ENCODE peak calls at places on chromosomes 4 and X, in six cellular contexts. One of them, this sample, is unnamed.

GRCh38 chr4:137213372-137214173 is 318.7 kb downstream of the PCDH18 start:
- DNase-seq in WTC11: no peak
- DNase-seq in stomach: no peak
- DNase-seq in thoracic aorta: no peak
- DNase-seq in DND-41: no peak
- DNase-seq in foreskin fibroblast: peak
- DNase-seq in this sample: no peak

GRCh38 chr4:15144249-15144966 is 142.1 kb downstream of the CPEB2 start:
- DNase-seq in WTC11: no peak
- DNase-seq in stomach: no peak
- DNase-seq in thoracic aorta: no peak
- DNase-seq in DND-41: no peak
- DNase-seq in foreskin fibroblast: peak
- DNase-seq in this sample: no peak

GRCh38 chr4:89242864-89243740 is 64.5 kb downstream of the GPRIN3 start:
- DNase-seq in WTC11: no peak
- DNase-seq in stomach: no peak
- DNase-seq in thoracic aorta: no peak
- DNase-seq in DND-41: no peak
- DNase-seq in foreskin fibroblast: no peak
- DNase-seq in this sample: no peak

GRCh38 chr4:82217986-82218715 is 155.6 kb downstream of the HNRNPD start:
- DNase-seq in WTC11: no peak
- DNase-seq in stomach: no peak
- DNase-seq in thoracic aorta: no peak
- DNase-seq in DND-41: no peak
- DNase-seq in foreskin fibroblast: peak
- DNase-seq in this sample: no peak

GRCh38 chrX:116285506-116285905 is 115.0 kb downstream of the AGTR2 start:
- DNase-seq in WTC11: no peak
- DNase-seq in stomach: no peak
- DNase-seq in thoracic aorta: no peak
- DNase-seq in DND-41: no peak
- DNase-seq in foreskin fibroblast: no peak
- DNase-seq in this sample: no peak

GRCh38 chr4:99838927-99839326 is 22.3 kb downstream of the DAPP1 start:
- DNase-seq in WTC11: no peak
- DNase-seq in stomach: no peak
- DNase-seq in thoracic aorta: no peak
- DNase-seq in DND-41: no peak
- DNase-seq in foreskin fibroblast: no peak
- DNase-seq in this sample: no peak

GRCh38 chr4:168367065-168367464 is 48.5 kb upstream of the DDX60 start:
- DNase-seq in WTC11: no peak
- DNase-seq in stomach: no peak
- DNase-seq in thoracic aorta: no peak
- DNase-seq in DND-41: no peak
- DNase-seq in foreskin fibroblast: no peak
- DNase-seq in this sample: no peak

GRCh38 chr4:78650106-78651021 is 98.8 kb downstream of the ANXA3 start:
- DNase-seq in WTC11: no peak
- DNase-seq in stomach: no peak
- DNase-seq in thoracic aorta: no peak
- DNase-seq in DND-41: no peak
- DNase-seq in foreskin fibroblast: peak
- DNase-seq in this sample: no peak

GRCh38 chr4:6891436-6892170 is 18.0 kb upstream of the TBC1D14 start:
- DNase-seq in WTC11: no peak
- DNase-seq in stomach: peak
- DNase-seq in thoracic aorta: no peak
- DNase-seq in DND-41: no peak
- DNase-seq in foreskin fibroblast: no peak
- DNase-seq in this sample: no peak

GRCh38 chr4:13260513-13260912 is 223.6 kb downstream of the RAB28 start:
- DNase-seq in WTC11: no peak
- DNase-seq in stomach: no peak
- DNase-seq in thoracic aorta: no peak
- DNase-seq in DND-41: no peak
- DNase-seq in foreskin fibroblast: no peak
- DNase-seq in this sample: no peak

GRCh38 chr4:169682360-169683047 is 62.1 kb downstream of the CLCN3 start:
- DNase-seq in WTC11: no peak
- DNase-seq in stomach: no peak
- DNase-seq in thoracic aorta: no peak
- DNase-seq in DND-41: no peak
- DNase-seq in foreskin fibroblast: peak
- DNase-seq in this sample: no peak

GRCh38 chrX:153245288-153245731 is 66.2 kb downstream of the MAGEA1 start:
- DNase-seq in WTC11: peak
- DNase-seq in stomach: no peak
- DNase-seq in thoracic aorta: no peak
- DNase-seq in DND-41: no peak
- DNase-seq in foreskin fibroblast: no peak
- DNase-seq in this sample: no peak

GRCh38 chrX:24242649-24243556 is 71.0 kb downstream of the SUPT20HL2 start:
- DNase-seq in WTC11: no peak
- DNase-seq in stomach: peak
- DNase-seq in thoracic aorta: no peak
- DNase-seq in DND-41: no peak
- DNase-seq in foreskin fibroblast: peak
- DNase-seq in this sample: peak

GRCh38 chrX:15854080-15854655 is 445 bp downstream of the AP1S2 start:
- DNase-seq in WTC11: peak
- DNase-seq in stomach: peak
- DNase-seq in thoracic aorta: no peak
- DNase-seq in DND-41: peak
- DNase-seq in foreskin fibroblast: peak
- DNase-seq in this sample: peak

GRCh38 chrX:113726009-113726408 is 857.9 kb upstream of the HTR2C start:
- DNase-seq in WTC11: no peak
- DNase-seq in stomach: no peak
- DNase-seq in thoracic aorta: no peak
- DNase-seq in DND-41: no peak
- DNase-seq in foreskin fibroblast: no peak
- DNase-seq in this sample: no peak

GRCh38 chr4:147754037-147754445 is 22.2 kb downstream of the ARHGAP10 start:
- DNase-seq in WTC11: no peak
- DNase-seq in stomach: no peak
- DNase-seq in thoracic aorta: no peak
- DNase-seq in DND-41: no peak
- DNase-seq in foreskin fibroblast: peak
- DNase-seq in this sample: no peak

GRCh38 chr4:7168106-7168505 is 24.2 kb upstream of the SORCS2 start:
- DNase-seq in WTC11: no peak
- DNase-seq in stomach: no peak
- DNase-seq in thoracic aorta: no peak
- DNase-seq in DND-41: no peak
- DNase-seq in foreskin fibroblast: no peak
- DNase-seq in this sample: no peak

GRCh38 chr4:101066586-101066985 is 280.7 kb downstream of the PPP3CA start:
- DNase-seq in WTC11: no peak
- DNase-seq in stomach: no peak
- DNase-seq in thoracic aorta: no peak
- DNase-seq in DND-41: no peak
- DNase-seq in foreskin fibroblast: no peak
- DNase-seq in this sample: no peak

GRCh38 chr4:25172964-25173917 is 13.0 kb upstream of the SEPSECS start:
- DNase-seq in WTC11: no peak
- DNase-seq in stomach: no peak
- DNase-seq in thoracic aorta: peak
- DNase-seq in DND-41: no peak
- DNase-seq in foreskin fibroblast: peak
- DNase-seq in this sample: peak

GRCh38 chr4:8907596-8908205 is 36.1 kb upstream of the HMX1 start:
- DNase-seq in WTC11: no peak
- DNase-seq in stomach: no peak
- DNase-seq in thoracic aorta: no peak
- DNase-seq in DND-41: no peak
- DNase-seq in foreskin fibroblast: no peak
- DNase-seq in this sample: peak

DNA sequence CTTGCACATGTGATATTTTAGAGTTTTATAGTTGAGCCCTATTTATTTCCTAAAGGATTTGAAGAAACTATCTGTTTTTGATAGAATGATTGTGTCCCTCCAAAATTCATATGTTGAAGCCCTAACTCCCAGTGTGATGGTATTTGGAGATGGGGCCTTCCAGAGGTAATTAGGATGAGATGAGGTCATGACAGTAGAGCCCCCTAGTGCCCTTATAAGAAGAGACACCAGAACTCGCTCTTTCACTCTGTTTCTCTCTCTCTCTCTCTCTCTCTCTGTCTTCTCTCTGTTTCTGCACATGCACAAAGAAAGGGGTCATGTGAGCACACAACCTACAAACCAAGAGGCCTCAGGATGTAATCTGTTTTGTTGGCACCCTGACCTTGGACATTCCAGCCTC is 921.9 kb upstream of the DIAPH2 start:
- DNase-seq in WTC11: no peak
- DNase-seq in stomach: no peak
- DNase-seq in thoracic aorta: no peak
- DNase-seq in DND-41: no peak
- DNase-seq in foreskin fibroblast: no peak
- DNase-seq in this sample: no peak
- TF ChIP-seq CTCF in WTC11: no peak
- TF ChIP-seq CTCF in stomach: no peak
- TF ChIP-seq CTCF in thoracic aorta: no peak
- TF ChIP-seq CTCF in DND-41: no peak
- TF ChIP-seq CTCF in foreskin fibroblast: no peak
- TF ChIP-seq CTCF in this sample: no peak

DNA sequence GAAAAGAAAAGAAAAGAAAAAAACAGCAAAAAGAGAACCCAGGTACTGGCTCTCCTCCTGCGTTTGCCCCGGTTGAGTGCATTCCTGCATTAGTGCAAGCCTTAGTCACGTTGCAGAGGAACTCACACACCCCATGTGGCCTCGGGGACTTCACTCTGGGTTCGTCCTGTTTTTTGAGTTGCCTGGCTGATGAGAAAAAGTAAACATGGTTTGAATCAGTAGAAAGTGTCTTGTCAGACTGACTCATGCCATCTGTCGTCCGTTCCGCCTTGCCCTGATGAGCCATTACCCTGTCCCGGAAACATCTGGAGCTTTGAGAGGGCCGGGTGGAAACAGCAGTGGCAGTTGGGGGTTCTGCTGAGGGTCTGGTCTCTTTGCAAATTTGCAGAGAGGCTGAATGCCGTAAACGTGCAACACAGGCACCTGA is 16.3 kb downstream of the CD99 start:
- DNase-seq in WTC11: peak
- DNase-seq in stomach: peak
- DNase-seq in thoracic aorta: peak
- DNase-seq in DND-41: peak
- DNase-seq in foreskin fibroblast: peak
- DNase-seq in this sample: peak
- TF ChIP-seq CTCF in WTC11: no peak
- TF ChIP-seq CTCF in stomach: no peak
- TF ChIP-seq CTCF in thoracic aorta: no peak
- TF ChIP-seq CTCF in DND-41: peak
- TF ChIP-seq CTCF in foreskin fibroblast: no peak
- TF ChIP-seq CTCF in this sample: no peak

GRCh38 chr4:161936625-161937133 is 227.1 kb downstream of the FSTL5 start:
- DNase-seq in WTC11: no peak
- DNase-seq in stomach: no peak
- DNase-seq in thoracic aorta: no peak
- DNase-seq in DND-41: no peak
- DNase-seq in foreskin fibroblast: peak
- DNase-seq in this sample: no peak

GRCh38 chr4:161937596-161937995 is 226.2 kb downstream of the FSTL5 start:
- DNase-seq in WTC11: no peak
- DNase-seq in stomach: no peak
- DNase-seq in thoracic aorta: no peak
- DNase-seq in DND-41: no peak
- DNase-seq in foreskin fibroblast: no peak
- DNase-seq in this sample: no peak

GRCh38 chr4:161937151-161937550 is 226.6 kb downstream of the FSTL5 start:
- DNase-seq in WTC11: no peak
- DNase-seq in stomach: no peak
- DNase-seq in thoracic aorta: no peak
- DNase-seq in DND-41: no peak
- DNase-seq in foreskin fibroblast: no peak
- DNase-seq in this sample: no peak
- TF ChIP-seq CTCF in WTC11: no peak
- TF ChIP-seq CTCF in stomach: no peak
- TF ChIP-seq CTCF in thoracic aorta: no peak
- TF ChIP-seq CTCF in DND-41: no peak
- TF ChIP-seq CTCF in foreskin fibroblast: no peak
- TF ChIP-seq CTCF in this sample: no peak

DNA sequence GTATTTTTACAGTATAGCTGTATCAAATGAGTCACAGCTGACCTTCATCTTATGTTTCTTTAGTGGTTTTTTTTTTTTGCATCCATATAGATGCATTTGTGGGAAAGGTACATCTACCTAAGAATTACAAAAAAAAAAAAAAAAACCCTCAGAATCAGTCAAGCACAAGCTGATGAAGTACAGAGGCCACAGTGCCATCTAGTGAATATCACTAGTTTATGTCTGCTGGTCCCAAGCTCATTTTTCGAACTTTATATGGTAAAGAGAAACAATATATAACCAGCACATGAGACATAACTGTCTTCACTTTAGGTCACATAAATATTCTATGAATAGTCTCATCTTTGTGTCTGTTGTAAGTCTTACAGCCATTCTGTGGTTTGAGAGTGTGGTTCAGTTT is 220.1 kb downstream of the DLG3 start:
- DNase-seq in WTC11: no peak
- DNase-seq in stomach: no peak
- DNase-seq in thoracic aorta: no peak
- DNase-seq in DND-41: no peak
- DNase-seq in foreskin fibroblast: peak
- DNase-seq in this sample: peak
- TF ChIP-seq CTCF in WTC11: no peak
- TF ChIP-seq CTCF in stomach: no peak
- TF ChIP-seq CTCF in thoracic aorta: no peak
- TF ChIP-seq CTCF in DND-41: peak
- TF ChIP-seq CTCF in foreskin fibroblast: peak
- TF ChIP-seq CTCF in this sample: peak